ENCODE peak calls at places on chromosomes 6 and 20, in six cellular contexts. One of them, this sample, is unnamed.

GRCh38 chr20:40931348-40932044 is 97.1 kb upstream of the TOP1 start:
- DNase-seq in CD8-positive, alpha-beta T cell: no peak
- DNase-seq in cerebellar cortex: no peak
- DNase-seq in RPMI8226: no peak
- DNase-seq in left lung: no peak
- DNase-seq in effector CD4-positive, alpha-beta T cell: no peak
- DNase-seq in this sample: no peak

GRCh38 chr6:167210375-167211295 is 52.9 kb upstream of the GPR31 start:
- DNase-seq in cerebellar cortex: no peak
- DNase-seq in effector CD4-positive, alpha-beta T cell: no peak
- DNase-seq in left lung: no peak
- DNase-seq in CD8-positive, alpha-beta T cell: no peak
- DNase-seq in RPMI8226: no peak
- DNase-seq in this sample: peak

GRCh38 chr6:73556796-73557195 is 36.0 kb upstream of the EEF1A1 start:
- DNase-seq in left lung: no peak
- DNase-seq in RPMI8226: no peak
- DNase-seq in CD8-positive, alpha-beta T cell: no peak
- DNase-seq in cerebellar cortex: no peak
- DNase-seq in effector CD4-positive, alpha-beta T cell: no peak
- DNase-seq in this sample: no peak

GRCh38 chr6:139429559-139430150 is 55.2 kb upstream of the CITED2 start:
- DNase-seq in left lung: no peak
- DNase-seq in CD8-positive, alpha-beta T cell: no peak
- DNase-seq in cerebellar cortex: no peak
- DNase-seq in RPMI8226: peak
- DNase-seq in effector CD4-positive, alpha-beta T cell: no peak
- DNase-seq in this sample: no peak

GRCh38 chr6:88535296-88535695 is 369.1 kb upstream of the CNR1 start:
- DNase-seq in left lung: no peak
- DNase-seq in RPMI8226: no peak
- DNase-seq in cerebellar cortex: no peak
- DNase-seq in CD8-positive, alpha-beta T cell: no peak
- DNase-seq in effector CD4-positive, alpha-beta T cell: no peak
- DNase-seq in this sample: no peak

GRCh38 chr6:143592335-143592734 is 80.8 kb upstream of the FUCA2 start:
- DNase-seq in effector CD4-positive, alpha-beta T cell: no peak
- DNase-seq in cerebellar cortex: no peak
- DNase-seq in RPMI8226: no peak
- DNase-seq in CD8-positive, alpha-beta T cell: no peak
- DNase-seq in left lung: no peak
- DNase-seq in this sample: no peak

GRCh38 chr20:49482621-49483017 is at the start of gene KCNB1:
- DNase-seq in effector CD4-positive, alpha-beta T cell: peak
- DNase-seq in CD8-positive, alpha-beta T cell: peak
- DNase-seq in RPMI8226: peak
- DNase-seq in left lung: peak
- DNase-seq in cerebellar cortex: no peak
- DNase-seq in this sample: peak

GRCh38 chr6:136510299-136510698 is 39.9 kb downstream of the MAP7 start:
- DNase-seq in left lung: no peak
- DNase-seq in CD8-positive, alpha-beta T cell: no peak
- DNase-seq in cerebellar cortex: no peak
- DNase-seq in RPMI8226: no peak
- DNase-seq in effector CD4-positive, alpha-beta T cell: no peak
- DNase-seq in this sample: no peak

GRCh38 chr20:45592574-45593189 is 13.6 kb upstream of the WFDC8 start:
- DNase-seq in effector CD4-positive, alpha-beta T cell: no peak
- DNase-seq in RPMI8226: peak
- DNase-seq in cerebellar cortex: peak
- DNase-seq in left lung: no peak
- DNase-seq in CD8-positive, alpha-beta T cell: no peak
- DNase-seq in this sample: peak

GRCh38 chr6:5205877-5206840 is 54.6 kb downstream of the LYRM4 start:
- DNase-seq in CD8-positive, alpha-beta T cell: no peak
- DNase-seq in cerebellar cortex: peak
- DNase-seq in RPMI8226: no peak
- DNase-seq in left lung: no peak
- DNase-seq in effector CD4-positive, alpha-beta T cell: no peak
- DNase-seq in this sample: peak

GRCh38 chr20:37846573-37846972 is 56.4 kb upstream of the VSTM2L start:
- DNase-seq in RPMI8226: no peak
- DNase-seq in effector CD4-positive, alpha-beta T cell: no peak
- DNase-seq in CD8-positive, alpha-beta T cell: no peak
- DNase-seq in left lung: no peak
- DNase-seq in cerebellar cortex: no peak
- DNase-seq in this sample: no peak

GRCh38 chr20:59086923-59087322 is 44.3 kb upstream of the PRELID3B start:
- DNase-seq in left lung: no peak
- DNase-seq in RPMI8226: no peak
- DNase-seq in effector CD4-positive, alpha-beta T cell: no peak
- DNase-seq in CD8-positive, alpha-beta T cell: no peak
- DNase-seq in cerebellar cortex: no peak
- DNase-seq in this sample: no peak

GRCh38 chr6:3288711-3289663 is 30.2 kb downstream of the PSMG4 start:
- DNase-seq in CD8-positive, alpha-beta T cell: no peak
- DNase-seq in effector CD4-positive, alpha-beta T cell: no peak
- DNase-seq in left lung: no peak
- DNase-seq in cerebellar cortex: no peak
- DNase-seq in RPMI8226: no peak
- DNase-seq in this sample: no peak

GRCh38 chr20:44251284-44251683 is 4.2 kb downstream of the GDAP1L1 start:
- DNase-seq in RPMI8226: no peak
- DNase-seq in CD8-positive, alpha-beta T cell: no peak
- DNase-seq in cerebellar cortex: no peak
- DNase-seq in left lung: no peak
- DNase-seq in effector CD4-positive, alpha-beta T cell: no peak
- DNase-seq in this sample: no peak

GRCh38 chr6:37209461-37210205 is 39.7 kb downstream of the PIM1 start:
- DNase-seq in RPMI8226: no peak
- DNase-seq in left lung: no peak
- DNase-seq in effector CD4-positive, alpha-beta T cell: peak
- DNase-seq in cerebellar cortex: no peak
- DNase-seq in CD8-positive, alpha-beta T cell: peak
- DNase-seq in this sample: no peak

GRCh38 chr6:105991561-105992314 is 94.4 kb upstream of the PRDM1 start:
- DNase-seq in CD8-positive, alpha-beta T cell: no peak
- DNase-seq in cerebellar cortex: peak
- DNase-seq in effector CD4-positive, alpha-beta T cell: peak
- DNase-seq in RPMI8226: no peak
- DNase-seq in left lung: peak
- DNase-seq in this sample: peak

GRCh38 chr20:57810511-57811372 is 100.9 kb upstream of the PMEPA1 start:
- DNase-seq in effector CD4-positive, alpha-beta T cell: no peak
- DNase-seq in CD8-positive, alpha-beta T cell: no peak
- DNase-seq in cerebellar cortex: no peak
- DNase-seq in left lung: no peak
- DNase-seq in RPMI8226: no peak
- DNase-seq in this sample: peak

GRCh38 chr20:21202284-21202683 is 76.4 kb downstream of the KIZ start:
- DNase-seq in RPMI8226: no peak
- DNase-seq in cerebellar cortex: no peak
- DNase-seq in effector CD4-positive, alpha-beta T cell: no peak
- DNase-seq in left lung: no peak
- DNase-seq in CD8-positive, alpha-beta T cell: no peak
- DNase-seq in this sample: peak

GRCh38 chr6:167696261-167696660 is 130.4 kb upstream of the AFDN start:
- DNase-seq in RPMI8226: no peak
- DNase-seq in effector CD4-positive, alpha-beta T cell: no peak
- DNase-seq in left lung: no peak
- DNase-seq in CD8-positive, alpha-beta T cell: no peak
- DNase-seq in cerebellar cortex: no peak
- DNase-seq in this sample: no peak

GRCh38 chr6:11172501-11173337 is 59.7 kb downstream of the NEDD9 start:
- DNase-seq in left lung: peak
- DNase-seq in CD8-positive, alpha-beta T cell: peak
- DNase-seq in effector CD4-positive, alpha-beta T cell: peak
- DNase-seq in cerebellar cortex: peak
- DNase-seq in RPMI8226: peak
- DNase-seq in this sample: peak

GRCh38 chr6:98039443-98039842 is 756.4 kb upstream of the MMS22L start:
- DNase-seq in cerebellar cortex: no peak
- DNase-seq in left lung: no peak
- DNase-seq in RPMI8226: no peak
- DNase-seq in effector CD4-positive, alpha-beta T cell: no peak
- DNase-seq in CD8-positive, alpha-beta T cell: no peak
- DNase-seq in this sample: no peak

GRCh38 chr6:55175778-55176084 is 1.4 kb downstream of the HCRTR2 start:
- DNase-seq in RPMI8226: no peak
- DNase-seq in cerebellar cortex: no peak
- DNase-seq in left lung: no peak
- DNase-seq in effector CD4-positive, alpha-beta T cell: no peak
- DNase-seq in CD8-positive, alpha-beta T cell: no peak
- DNase-seq in this sample: no peak

GRCh38 chr6:21229061-21229460 is 364.5 kb upstream of the SOX4 start:
- DNase-seq in CD8-positive, alpha-beta T cell: no peak
- DNase-seq in effector CD4-positive, alpha-beta T cell: no peak
- DNase-seq in cerebellar cortex: no peak
- DNase-seq in left lung: no peak
- DNase-seq in RPMI8226: no peak
- DNase-seq in this sample: peak

GRCh38 chr6:35035481-35036030 is 105.6 kb downstream of the TCP11 start:
- DNase-seq in cerebellar cortex: no peak
- DNase-seq in left lung: no peak
- DNase-seq in effector CD4-positive, alpha-beta T cell: no peak
- DNase-seq in CD8-positive, alpha-beta T cell: no peak
- DNase-seq in RPMI8226: no peak
- DNase-seq in this sample: no peak

GRCh38 chr6:148822819-148823218 is 76.0 kb downstream of the UST start:
- DNase-seq in RPMI8226: no peak
- DNase-seq in CD8-positive, alpha-beta T cell: no peak
- DNase-seq in left lung: no peak
- DNase-seq in effector CD4-positive, alpha-beta T cell: no peak
- DNase-seq in cerebellar cortex: no peak
- DNase-seq in this sample: no peak

GRCh38 chr20:14193443-14193842 is 144.0 kb downstream of the FLRT3 start:
- DNase-seq in RPMI8226: no peak
- DNase-seq in effector CD4-positive, alpha-beta T cell: no peak
- DNase-seq in CD8-positive, alpha-beta T cell: no peak
- DNase-seq in cerebellar cortex: no peak
- DNase-seq in left lung: no peak
- DNase-seq in this sample: no peak

GRCh38 chr6:52340603-52340880 is 21.4 kb upstream of the PAQR8 start:
- DNase-seq in effector CD4-positive, alpha-beta T cell: no peak
- DNase-seq in CD8-positive, alpha-beta T cell: no peak
- DNase-seq in left lung: no peak
- DNase-seq in cerebellar cortex: no peak
- DNase-seq in RPMI8226: no peak
- DNase-seq in this sample: no peak

GRCh38 chr6:39361657-39362486 is 39.4 kb upstream of the KCNK16 start:
- DNase-seq in CD8-positive, alpha-beta T cell: no peak
- DNase-seq in cerebellar cortex: peak
- DNase-seq in RPMI8226: peak
- DNase-seq in effector CD4-positive, alpha-beta T cell: no peak
- DNase-seq in left lung: no peak
- DNase-seq in this sample: peak

GRCh38 chr20:4326194-4327065 is 311.1 kb upstream of the RNF24 start:
- DNase-seq in CD8-positive, alpha-beta T cell: no peak
- DNase-seq in RPMI8226: no peak
- DNase-seq in left lung: no peak
- DNase-seq in cerebellar cortex: no peak
- DNase-seq in effector CD4-positive, alpha-beta T cell: no peak
- DNase-seq in this sample: no peak

GRCh38 chr20:3077618-3078134 is 6.3 kb downstream of the OXT start:
- DNase-seq in left lung: no peak
- DNase-seq in cerebellar cortex: no peak
- DNase-seq in CD8-positive, alpha-beta T cell: peak
- DNase-seq in effector CD4-positive, alpha-beta T cell: no peak
- DNase-seq in RPMI8226: no peak
- DNase-seq in this sample: no peak

GRCh38 chr20:3739054-3739925 is 6.8 kb downstream of the HSPA12B start:
- DNase-seq in left lung: no peak
- DNase-seq in RPMI8226: no peak
- DNase-seq in cerebellar cortex: no peak
- DNase-seq in CD8-positive, alpha-beta T cell: no peak
- DNase-seq in effector CD4-positive, alpha-beta T cell: no peak
- DNase-seq in this sample: no peak

GRCh38 chr20:10761232-10761631 is 87.4 kb upstream of the JAG1 start:
- DNase-seq in cerebellar cortex: no peak
- DNase-seq in effector CD4-positive, alpha-beta T cell: no peak
- DNase-seq in RPMI8226: no peak
- DNase-seq in left lung: no peak
- DNase-seq in CD8-positive, alpha-beta T cell: no peak
- DNase-seq in this sample: peak

GRCh38 chr20:43516251-43516824 is 8.8 kb downstream of the L3MBTL1 start:
- DNase-seq in CD8-positive, alpha-beta T cell: no peak
- DNase-seq in effector CD4-positive, alpha-beta T cell: no peak
- DNase-seq in cerebellar cortex: no peak
- DNase-seq in left lung: no peak
- DNase-seq in RPMI8226: no peak
- DNase-seq in this sample: no peak